ENCODE peak calls at places on chromosomes 11 and 22, in ten cellular contexts. T, H, L, K, N, F, C, U, Y and V are unnamed samples.

GRCh38 chr11:66866420-66867010 is 9.7 kb downstream of the LRFN4 start:
- DNase-seq in T (no peak), H (no peak), L (no peak), K (no peak), N (no peak), F (no peak), C (no peak), U (no peak), Y (no peak), V (no peak)

GRCh38 chr11:38169286-38169685 is 1571.2 kb upstream of the RAG2 start:
- DNase-seq in T (peak), H (no peak), L (peak), K (no peak), N (no peak), F (peak), C (no peak), U (peak), Y (no peak), V (no peak)

GRCh38 chr11:85346484-85346883 is 280.7 kb downstream of the DLG2 start:
- DNase-seq in T (no peak), H (no peak), L (no peak), K (no peak), N (no peak), F (no peak), C (no peak), U (no peak), Y (no peak), V (no peak)

GRCh38 chr11:57562596-57562995 is 4.9 kb downstream of the UBE2L6 start:
- DNase-seq in T (no peak), H (no peak), L (no peak), K (no peak), N (no peak), F (no peak), C (no peak), U (no peak), Y (peak), V (no peak)

GRCh38 chr11:23370580-23371275 is 510.5 kb upstream of the CCDC179 start:
- DNase-seq in T (no peak), H (no peak), L (peak), K (no peak), N (no peak), F (peak), C (no peak), U (no peak), Y (no peak), V (no peak)

GRCh38 chr11:128701936-128702335 is 8.1 kb downstream of the FLI1 start:
- DNase-seq in T (no peak), H (no peak), L (no peak), K (no peak), N (no peak), F (no peak), C (no peak), U (no peak), Y (no peak), V (no peak)

GRCh38 chr11:125331357-125331756 is 164.7 kb downstream of the FEZ1 start:
- DNase-seq in T (no peak), H (no peak), L (no peak), K (no peak), N (no peak), F (no peak), C (no peak), U (no peak), Y (no peak), V (no peak)

GRCh38 chr11:63567044-63567840 is 4.1 kb upstream of the PLAAT2 start:
- DNase-seq in T (peak), H (peak), L (peak), K (no peak), N (no peak), F (peak), C (peak), U (peak), Y (peak), V (peak)

GRCh38 chr11:27242591-27242990 is 120.4 kb downstream of the CCDC34 start:
- DNase-seq in T (peak), H (no peak), L (peak), K (no peak), N (no peak), F (peak), C (peak), U (peak), Y (no peak), V (peak)

GRCh38 chr11:64321026-64321425 is 3.1 kb downstream of the PRDX5 start:
- DNase-seq in T (no peak), H (no peak), L (no peak), K (no peak), N (no peak), F (no peak), C (no peak), U (no peak), Y (no peak), V (no peak)

GRCh38 chr22:17343766-17344165 is 25.5 kb upstream of the CECR2 start:
- DNase-seq in T (no peak), H (no peak), L (no peak), K (no peak), N (no peak), F (no peak), C (no peak), U (no peak), Y (no peak), V (no peak)

GRCh38 chr22:17199131-17199731 is 20.0 kb downstream of the ADA2 start:
- DNase-seq in T (peak), H (no peak), L (peak), K (no peak), N (no peak), F (peak), C (no peak), U (peak), Y (no peak), V (peak)

DNA sequence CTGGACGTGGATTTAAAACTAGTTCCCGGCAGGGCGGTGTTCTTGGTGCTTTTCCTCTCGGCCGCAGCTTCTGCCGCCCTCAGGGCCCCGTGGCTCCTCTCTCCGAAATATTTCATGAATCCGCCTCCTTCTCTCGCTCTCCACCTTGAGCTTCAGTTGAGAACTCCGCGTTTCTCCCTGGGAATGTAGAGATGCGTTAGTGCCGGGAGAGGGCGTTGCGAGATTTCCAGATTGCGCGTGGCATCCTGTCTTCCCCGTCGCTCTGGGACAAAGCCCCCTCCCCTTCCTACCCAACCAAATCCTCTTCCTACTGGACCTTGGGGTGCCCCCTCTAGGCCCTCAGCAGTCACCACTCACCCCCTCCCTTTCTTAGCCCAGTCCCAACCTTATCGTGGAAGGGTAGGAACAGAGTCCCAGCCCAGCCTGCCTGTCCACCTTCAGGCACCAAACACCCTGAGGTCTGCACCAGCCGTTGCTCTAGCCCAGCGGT is 15.5 kb upstream of the RAC2 start:
- DNase-seq in T (peak), H (no peak), L (peak), K (no peak), N (no peak), F (peak), C (peak), U (peak), Y (no peak), V (peak)
- TF ChIP-seq CTCF in T (peak), H (peak), L (peak), K (no peak), N (no peak), F (peak), C (peak), U (peak), Y (no peak), V (peak)

DNA sequence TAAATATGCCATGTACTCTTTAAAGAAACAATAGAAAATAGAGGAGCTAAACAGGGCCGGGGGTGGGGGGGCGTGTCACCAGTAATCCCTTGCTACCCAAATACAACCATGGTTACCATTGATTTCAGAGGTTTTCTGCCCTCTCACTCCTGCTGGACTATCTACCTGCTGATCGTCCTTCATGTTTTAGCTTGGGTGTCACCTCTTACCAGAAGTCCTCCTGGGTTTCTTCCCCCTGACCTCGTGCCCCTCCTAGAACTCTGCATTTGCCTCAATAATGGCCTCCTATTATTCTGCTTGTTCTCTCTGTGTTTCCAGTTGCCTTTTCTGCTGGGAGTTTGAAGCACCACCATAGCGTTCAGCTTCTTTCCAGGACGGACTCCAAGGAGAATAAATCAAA is 9.4 kb upstream of the PVALB start:
- DNase-seq in T (no peak), H (no peak), L (no peak), K (no peak), N (no peak), F (no peak), C (no peak), U (no peak), Y (no peak), V (no peak)
- H3K4me3 ChIP-seq in T (no peak), H (no peak), L (no peak), K (no peak), N (no peak), F (no peak), C (no peak), U (no peak), Y (no peak), V (no peak)

GRCh38 chr22:41367039-41367679 is 14.6 kb upstream of the TEF start:
- DNase-seq in T (peak), H (no peak), L (peak), K (peak), N (peak), F (peak), C (peak), U (peak), Y (no peak), V (peak)

GRCh38 chr22:41366323-41367014 is 15.3 kb upstream of the TEF start:
- DNase-seq in T (no peak), H (no peak), L (no peak), K (no peak), N (no peak), F (no peak), C (no peak), U (no peak), Y (no peak), V (no peak)

GRCh38 chr22:41368543-41368817 is 13.3 kb upstream of the TEF start:
- DNase-seq in T (no peak), H (no peak), L (no peak), K (no peak), N (no peak), F (no peak), C (no peak), U (no peak), Y (no peak), V (no peak)

GRCh38 chr22:41369089-41369745 is 12.5 kb upstream of the TEF start:
- DNase-seq in T (no peak), H (no peak), L (no peak), K (no peak), N (no peak), F (no peak), C (no peak), U (no peak), Y (no peak), V (no peak)

GRCh38 chr22:41367680-41368542 is 13.8 kb upstream of the TEF start:
- DNase-seq in T (peak), H (no peak), L (peak), K (peak), N (peak), F (peak), C (no peak), U (peak), Y (peak), V (peak)
- TF ChIP-seq CTCF in T (no peak), H (no peak), L (no peak), K (no peak), N (no peak), F (no peak), C (no peak), U (no peak), Y (no peak), V (no peak)

GRCh38 chr11:61794579-61794978 is 1.9 kb downstream of the FEN1 start:
- DNase-seq in T (no peak), H (no peak), L (peak), K (no peak), N (no peak), F (no peak), C (no peak), U (no peak), Y (no peak), V (no peak)
- H3K4me3 ChIP-seq in T (no peak), H (no peak), L (no peak), K (no peak), N (no peak), F (no peak), C (no peak), U (no peak), Y (no peak), V (no peak)

DNA sequence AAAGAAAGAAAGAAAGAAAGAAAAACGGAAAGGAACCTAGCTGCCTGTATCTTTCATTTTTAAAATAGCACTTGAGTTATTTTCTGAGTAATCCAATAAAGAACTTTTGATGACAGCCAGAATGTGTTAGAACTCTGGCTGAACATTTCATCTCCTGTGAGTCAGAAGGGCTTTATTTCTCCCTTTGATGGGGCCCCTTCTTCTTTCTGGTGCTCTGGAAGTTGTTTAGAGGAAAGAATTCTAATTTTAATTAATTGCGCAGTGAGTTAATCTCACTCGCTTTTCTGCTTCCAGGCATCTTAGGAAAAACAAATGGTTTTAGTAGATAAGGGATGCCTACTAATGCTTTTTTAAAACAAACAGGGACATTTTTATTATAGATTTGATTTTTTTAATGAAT is 57.9 kb downstream of the COMMD9 start:
- DNase-seq in T (peak), H (no peak), L (peak), K (no peak), N (no peak), F (peak), C (peak), U (peak), Y (no peak), V (peak)
- TF ChIP-seq CTCF in T (no peak), H (no peak), L (no peak), K (no peak), N (no peak), F (no peak), C (no peak), U (no peak), Y (no peak), V (no peak)

DNA sequence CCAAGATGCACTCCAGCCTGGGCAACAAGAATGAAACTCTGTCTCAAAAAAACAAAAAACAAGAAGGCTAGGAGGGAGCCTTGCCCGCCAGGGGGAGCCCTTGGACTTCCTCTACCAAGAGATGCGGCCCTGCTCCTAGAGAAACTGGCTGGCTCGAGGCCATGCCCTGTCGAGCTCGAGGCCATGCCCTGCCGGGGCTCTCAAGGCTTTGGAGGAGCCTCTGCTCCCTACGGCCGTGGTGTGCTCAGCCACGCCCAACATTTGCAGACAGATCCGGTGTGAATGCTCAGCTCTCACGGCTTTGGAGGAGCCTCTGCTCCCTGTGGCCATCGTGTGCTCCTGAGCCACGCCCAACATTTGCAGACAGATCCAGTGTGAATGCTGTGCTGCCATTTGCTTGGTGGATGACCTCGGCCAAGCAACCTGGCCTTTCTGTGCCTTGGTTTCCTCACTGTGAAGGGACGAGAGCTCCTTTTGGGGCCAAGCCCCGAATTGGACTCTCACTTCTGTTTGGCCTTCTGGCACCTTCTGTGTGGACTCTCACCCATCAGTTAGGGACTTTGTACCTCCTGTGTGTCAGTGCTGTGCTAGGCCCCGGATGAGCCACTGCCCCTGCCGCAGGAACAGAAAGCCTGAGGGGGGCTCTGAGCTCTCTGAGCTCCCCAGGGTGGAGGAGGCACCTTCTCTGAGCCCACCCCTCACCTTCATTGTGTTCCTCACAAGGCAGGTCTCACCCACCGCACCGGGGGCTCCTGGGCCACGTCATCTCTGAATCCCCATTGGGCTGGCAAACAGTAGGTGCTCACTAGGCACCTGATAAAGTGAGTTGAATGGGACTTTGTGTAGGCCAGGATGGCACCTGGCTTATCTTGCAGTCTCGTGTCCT is 14.1 kb downstream of the C11orf24 start:
- DNase-seq in T (peak), H (peak), L (peak), K (peak), N (peak), F (peak), C (peak), U (peak), Y (peak), V (peak)
- H3K4me3 ChIP-seq in T (no peak), H (no peak), L (no peak), K (peak), N (no peak), F (no peak), C (no peak), U (no peak), Y (no peak), V (peak)

DNA sequence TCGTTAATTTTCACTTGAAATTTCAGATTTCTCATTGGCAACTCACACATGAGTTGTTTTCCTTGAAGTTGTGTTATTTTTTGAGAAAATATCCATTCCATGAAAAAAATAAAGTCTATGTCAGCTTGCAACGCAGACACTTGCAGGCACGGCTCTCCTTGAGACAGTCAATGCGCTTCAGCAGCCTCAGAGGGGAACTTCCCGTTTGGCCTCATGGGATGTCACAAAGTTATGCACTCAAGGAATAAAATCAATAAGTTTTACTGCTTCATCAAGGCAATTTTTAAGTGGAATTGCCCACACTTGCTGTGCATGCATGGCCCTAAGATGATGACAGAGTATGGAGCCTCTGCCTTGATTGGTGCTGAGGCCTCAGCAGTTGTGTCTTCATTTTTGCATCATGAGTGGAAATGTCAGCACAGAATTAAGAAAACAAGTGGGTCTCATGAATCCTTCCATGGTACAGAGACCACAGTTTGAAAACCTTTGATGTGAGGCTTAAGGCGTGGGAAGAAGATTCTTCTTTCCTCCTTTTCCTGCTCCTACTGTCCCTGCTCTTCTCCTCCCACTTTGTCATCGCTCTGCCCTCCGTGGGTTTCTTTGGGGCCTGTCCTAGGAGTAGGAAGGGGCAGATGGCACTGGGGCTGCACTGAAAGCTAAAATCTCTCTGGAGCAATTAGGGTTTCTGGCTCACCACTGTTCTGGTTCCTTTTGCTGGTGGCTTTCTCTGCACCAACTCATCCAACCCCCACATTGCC is 509.0 kb upstream of the B3GAT1 start:
- DNase-seq in T (no peak), H (no peak), L (no peak), K (no peak), N (no peak), F (no peak), C (no peak), U (no peak), Y (no peak), V (no peak)
- TF ChIP-seq CTCF in T (no peak), H (no peak), L (no peak), K (no peak), N (no peak), F (no peak), C (no peak), U (no peak), Y (no peak), V (no peak)